ENCODE peak calls at places on chromosomes 1 and 21, in six cellular contexts. Z is A549, Y is HepG2, T is K562, S is GM12878, O is upper lobe of left lung. H is an unnamed sample. For H3K4me1, the result is how much of the 10 kb centered on the place peaks cover.

GRCh38 chr1:104780470-104781078 is 1030.9 kb downstream of the AMY1C start:
- ATAC-seq in Z (no peak), Y (no peak), T (no peak), S (peak), O (no peak), H (no peak)

GRCh38 chr1:89295187-89295586 is 22.5 kb upstream of the GBP5 start:
- ATAC-seq in Z (no peak), Y (no peak), T (no peak), S (no peak), O (no peak), H (no peak)

GRCh38 chr1:41875487-41875886 is 43.2 kb downstream of the HIVEP3 start:
- ATAC-seq in Z (peak), Y (no peak), T (peak), S (peak), O (peak), H (peak)

GRCh38 chr21:33642896-33643657 is 776 bp downstream of the ITSN1 start:
- ATAC-seq in Z (no peak), Y (peak), T (no peak), S (no peak), O (no peak), H (no peak)

GRCh38 chr1:209672705-209673630 is 2.2 kb upstream of the G0S2 start:
- ATAC-seq in Z (no peak), Y (no peak), T (peak), S (peak), O (no peak), H (no peak)

GRCh38 chr21:36509966-36510742 is 30.2 kb upstream of the CLDN14 start:
- ATAC-seq in Z (no peak), Y (no peak), T (no peak), S (peak), O (no peak), H (no peak)

GRCh38 chr21:35458406-35458805 is 409.3 kb upstream of the RUNX1 start:
- ATAC-seq in Z (no peak), Y (no peak), T (no peak), S (no peak), O (peak), H (no peak)

GRCh38 chr1:219958875-219959417 is 30.6 kb upstream of the SLC30A10 start:
- ATAC-seq in Z (no peak), Y (peak), T (no peak), S (no peak), O (no peak), H (no peak)

GRCh38 chr1:198187973-198188588 is 31.3 kb downstream of the NEK7 start:
- ATAC-seq in Z (no peak), Y (no peak), T (peak), S (peak), O (no peak), H (no peak)

GRCh38 chr1:24893431-24893830 is 36.6 kb downstream of the RUNX3 start:
- ATAC-seq in Z (no peak), Y (no peak), T (no peak), S (no peak), O (no peak), H (no peak)

GRCh38 chr1:72283204-72284083 is 1.1 kb upstream of the NEGR1 start:
- ATAC-seq in Z (peak), Y (peak), T (no peak), S (peak), O (peak), H (peak)
- TF ChIP-seq EP300 in Z (no peak), Y (no peak), T (no peak), S (no peak), O (no peak), H (no peak)

DNA sequence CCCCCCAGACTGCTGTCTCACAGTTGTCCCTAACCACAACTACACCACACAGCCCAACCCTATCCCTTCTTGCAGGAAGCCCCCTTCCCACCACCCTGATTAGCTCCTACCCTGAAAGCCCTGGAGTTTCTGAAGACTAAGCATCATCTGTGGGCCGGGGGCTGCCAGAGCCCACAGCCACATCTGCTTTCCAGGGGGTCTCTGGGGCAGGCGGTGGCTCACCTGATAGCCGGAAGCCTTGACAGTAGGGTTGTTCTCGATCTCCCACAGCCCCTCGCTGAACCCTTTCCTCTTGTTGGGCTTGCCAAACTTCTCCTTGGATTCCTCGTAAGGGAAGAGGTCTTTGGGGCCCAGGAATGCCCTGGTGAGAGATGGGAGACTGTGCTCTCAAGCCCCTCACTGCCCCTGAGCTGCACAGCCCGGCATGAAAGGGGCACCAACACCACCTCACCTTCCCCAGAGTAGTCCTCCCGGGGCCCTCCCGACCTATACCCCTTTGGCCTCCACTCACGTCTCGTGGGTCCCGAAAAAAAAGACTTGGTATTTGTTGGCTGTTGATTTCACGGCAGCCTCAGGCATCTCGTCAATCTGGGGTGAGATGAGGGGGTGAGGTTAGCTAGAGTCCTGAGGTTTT is 4.0 kb upstream of the MRPL24 start:
- ATAC-seq in Z (no peak), Y (no peak), T (no peak), S (no peak), O (no peak), H (no peak)
- H3K4me1 ChIP-seq in Z (half or more), Y (half or more), T (under half), S (under half), O (half or more), H (half or more)

GRCh38 chr1:183471748-183472487 is 381 bp upstream of the SMG7 start:
- ATAC-seq in Z (peak), Y (peak), T (peak), S (peak), O (peak), H (peak)
- TF ChIP-seq EP300 in Z (no peak), Y (no peak), T (peak), S (no peak), O (no peak), H (no peak)

DNA sequence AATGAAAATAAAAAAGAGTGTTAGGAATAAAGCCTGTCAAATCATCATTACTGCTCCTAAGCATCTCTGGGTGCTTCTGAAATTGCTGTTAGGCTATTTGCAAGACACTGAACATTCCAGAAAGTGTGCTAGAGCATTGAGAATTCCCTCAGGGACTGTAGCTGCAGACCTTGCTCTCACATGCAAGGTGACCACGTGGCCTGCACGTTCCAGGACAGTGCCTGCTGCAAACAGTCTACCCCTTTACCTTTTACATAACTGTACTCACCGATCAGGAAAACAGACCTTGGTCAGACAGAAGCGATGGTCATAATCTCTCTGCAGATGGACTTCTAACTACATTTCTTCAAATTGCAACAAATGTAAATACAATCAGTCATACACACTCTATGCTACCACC is 164.5 kb downstream of the PSMG1 start:
- ATAC-seq in Z (no peak), Y (no peak), T (no peak), S (no peak), O (no peak), H (no peak)
- H3K4me1 ChIP-seq in Z (under half), Y (half or more), T (under half), S (under half), O (half or more), H (under half)

GRCh38 chr1:108750476-108751191 is 4.2 kb downstream of the STXBP3 start:
- ATAC-seq in Z (no peak), Y (no peak), T (no peak), S (no peak), O (no peak), H (no peak)
- TF ChIP-seq EP300 in Z (no peak), Y (no peak), T (no peak), S (no peak), O (no peak), H (no peak)

DNA sequence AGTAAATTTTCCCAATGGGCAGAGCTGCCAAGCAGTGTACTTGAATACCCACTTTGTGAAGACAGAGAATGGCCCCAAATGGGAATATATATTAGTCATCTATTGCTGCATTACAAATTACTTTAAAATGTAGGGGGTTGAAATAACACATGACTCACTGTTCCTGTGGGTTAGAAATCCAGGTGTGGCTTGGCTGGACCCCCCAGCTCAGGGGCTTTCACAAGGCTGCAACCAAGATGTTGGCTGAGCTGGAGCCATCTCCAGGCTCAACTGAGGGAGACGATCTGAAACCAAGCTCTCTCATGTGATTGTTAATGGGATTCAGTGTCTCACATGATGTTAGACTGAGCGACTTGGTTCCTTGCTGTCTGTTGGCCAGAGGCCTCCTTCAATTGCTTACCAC is 33.4 kb upstream of the ARHGAP29 start:
- ATAC-seq in Z (no peak), Y (no peak), T (no peak), S (no peak), O (no peak), H (no peak)
- H3K4me1 ChIP-seq in Z (under half), Y (under half), T (under half), S (under half), O (under half), H (under half)

H was measured in gastroesophageal sphincter.